ENCODE peak calls at places on chromosomes 1 and 21, in nine cellular contexts. N is CD4-positive, alpha-beta T cell; S is HFF-Myc; Q is fibroblast of pulmonary artery; R is CD8-positive, alpha-beta T cell; L is heart left ventricle; T is AG10803; P is neural crest cell; Y is pancreas. V is an unnamed sample.
A peak's percentile ranks its signal among the peaks of the same experiment; 100 is the strongest.

GRCh38 chr21:32770514-32771133 is 931 bp downstream of the PAXBP1 start:
- DNase-seq in Q (peak; percentile 13), S (no peak), T (peak; percentile 17), R (no peak), L (no peak), P (no peak), Y (no peak), N (no peak), V (no peak)

GRCh38 chr1:183932412-183932811 is 105.1 kb downstream of the COLGALT2 start:
- DNase-seq in T (peak; percentile 81), Q (peak; percentile 89), S (no peak), N (no peak), P (no peak), Y (peak; percentile 38), R (no peak), L (peak; percentile 92), V (no peak)

GRCh38 chr1:59434336-59434735 is 137.4 kb downstream of the FGGY start:
- DNase-seq in Q (no peak), L (no peak), S (no peak), R (no peak), T (peak; percentile 84), P (no peak), Y (no peak), N (no peak), V (no peak)

GRCh38 chr1:227317541-227318002 is 720 bp downstream of the CDC42BPA start:
- DNase-seq in R (no peak), L (peak; percentile 47), P (peak; percentile 64), S (no peak), Y (no peak), T (peak; percentile 60), Q (peak; percentile 80), N (no peak), V (peak; percentile 77)

GRCh38 chr1:65235867-65236805 is 73.2 kb upstream of the DNAJC6 start:
- DNase-seq in N (no peak), R (no peak), Y (no peak), S (no peak), P (no peak), T (peak; percentile 50), L (no peak), Q (peak; percentile 65), V (no peak)

GRCh38 chr1:78831731-78832360 is 174.7 kb downstream of the ADGRL4 start:
- DNase-seq in Y (no peak), N (no peak), T (peak; percentile 95), S (peak; percentile 97), L (no peak), P (no peak), Q (peak; percentile 90), R (no peak), V (no peak)

GRCh38 chr1:205578780-205579571 is 52.8 kb downstream of the ELK4 start:
- DNase-seq in S (no peak), Y (no peak), T (no peak), N (no peak), R (no peak), Q (no peak), L (no peak), P (no peak), V (no peak)

GRCh38 chr21:41871302-41872030 is 7.7 kb downstream of the PRDM15 start:
- DNase-seq in Q (no peak), R (no peak), S (no peak), Y (no peak), L (no peak), P (no peak), N (no peak), T (no peak), V (no peak)

GRCh38 chr1:169143351-169143750 is 36.9 kb downstream of the ATP1B1 start:
- DNase-seq in T (no peak), R (no peak), Y (no peak), L (no peak), P (no peak), N (no peak), S (no peak), Q (no peak), V (no peak)

GRCh38 chr1:91881280-91881679 is 4.7 kb downstream of the TGFBR3 start:
- DNase-seq in L (no peak), T (no peak), R (no peak), S (no peak), N (no peak), Y (no peak), Q (no peak), P (no peak), V (no peak)

GRCh38 chr1:152167835-152168534 is 9.0 kb upstream of the RPTN start:
- DNase-seq in Y (no peak), R (no peak), Q (peak; percentile 59), N (no peak), S (peak; percentile 54), L (no peak), P (no peak), T (peak; percentile 97), V (no peak)

GRCh38 chr1:12409676-12410075 is 179.8 kb downstream of the VPS13D start:
- DNase-seq in Y (no peak), N (no peak), P (no peak), L (no peak), R (no peak), Q (no peak), T (no peak), S (no peak), V (no peak)

GRCh38 chr1:229006121-229006870 is 264.6 kb upstream of the RAB4A start:
- DNase-seq in L (no peak), R (no peak), Q (peak; percentile 37), T (no peak), P (no peak), Y (no peak), S (no peak), N (no peak), V (no peak)

GRCh38 chr1:8182034-8182761 is 135.7 kb upstream of the SLC45A1 start:
- DNase-seq in T (peak; percentile 26), P (no peak), S (no peak), Q (peak; percentile 96), L (no peak), Y (peak; percentile 77), R (no peak), N (no peak), V (no peak)

GRCh38 chr1:26295194-26296138 is 11.0 kb downstream of the UBXN11 start:
- DNase-seq in P (no peak), S (no peak), T (no peak), Q (no peak), R (no peak), L (no peak), Y (no peak), N (no peak), V (no peak)

GRCh38 chr1:16338961-16339360 is 13.3 kb downstream of the FBXO42 start:
- DNase-seq in Q (no peak), S (no peak), L (no peak), T (no peak), N (no peak), Y (no peak), R (no peak), P (no peak), V (no peak)

GRCh38 chr1:16340673-16341072 is 11.6 kb downstream of the FBXO42 start:
- DNase-seq in L (no peak), P (no peak), S (no peak), Q (no peak), R (no peak), Y (no peak), T (no peak), N (no peak), V (no peak)

DNA sequence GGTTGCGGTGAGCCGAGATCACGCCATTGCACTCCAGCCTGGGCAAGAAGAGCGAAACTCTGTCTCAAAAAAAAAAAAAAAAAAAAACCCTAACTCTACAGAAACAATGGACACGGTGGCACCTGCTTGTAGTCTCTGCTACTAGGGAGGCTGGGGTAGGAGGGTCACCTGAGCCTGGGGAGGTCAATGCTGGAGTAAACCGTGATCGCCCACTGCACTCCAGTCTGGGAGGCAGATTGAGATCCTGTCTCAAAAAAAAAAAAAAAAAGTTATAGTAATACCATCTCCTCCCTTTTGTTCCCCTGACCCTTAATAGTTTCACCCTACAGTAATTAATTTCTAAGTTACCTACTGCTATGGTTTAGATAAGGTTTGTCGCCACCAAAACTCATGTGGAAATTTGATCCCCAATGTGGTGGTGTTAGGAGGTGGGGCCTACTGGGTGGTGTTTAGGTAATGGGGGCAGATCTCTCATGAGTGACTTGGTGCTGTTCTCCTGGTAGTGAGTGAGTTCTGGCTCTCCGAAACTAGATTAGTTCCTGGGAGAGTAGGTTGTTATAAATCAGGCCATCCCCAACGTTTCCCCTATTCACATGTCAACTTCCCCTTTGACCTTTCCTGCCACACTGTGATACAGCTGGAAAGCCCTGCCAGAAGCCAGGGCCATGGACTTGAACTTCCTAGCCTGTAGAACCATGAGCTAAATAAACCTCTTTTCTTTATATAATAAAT is 9.8 kb downstream of the FBXO42 start:
- DNase-seq in Y (no peak), T (no peak), R (no peak), L (no peak), S (no peak), P (no peak), Q (no peak), N (no peak), V (no peak)
- TF ChIP-seq CTCF in Y (no peak), T (no peak), R (no peak), L (no peak), S (no peak), P (no peak), Q (no peak), N (no peak), V (no peak)

DNA sequence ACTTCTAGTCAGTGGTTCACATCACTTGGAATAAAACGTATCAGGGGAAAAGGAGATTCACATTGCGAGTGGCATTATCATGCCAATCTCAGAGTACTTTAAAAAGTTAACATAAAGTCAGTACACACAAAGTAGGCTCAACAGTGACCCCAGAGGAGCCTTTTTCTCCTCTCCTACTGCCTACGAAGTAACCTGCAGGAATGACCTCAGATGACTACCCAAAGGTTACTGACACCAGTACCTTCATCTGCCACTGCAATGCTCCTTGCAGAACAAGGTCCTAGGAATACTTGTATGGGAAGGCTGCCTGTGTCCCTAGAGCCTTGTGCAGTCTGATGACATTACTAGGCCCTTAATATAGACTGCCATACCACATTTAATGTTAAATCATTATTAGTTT is 389.8 kb upstream of the LYPLAL1 start:
- DNase-seq in N (no peak), L (no peak), P (no peak), S (no peak), Y (no peak), T (no peak), R (no peak), Q (no peak), V (no peak)
- TF ChIP-seq CTCF in N (no peak), L (no peak), P (no peak), S (no peak), Y (no peak), T (no peak), R (no peak), Q (no peak), V (no peak)

GRCh38 chr1:1361982-1362423 is 3.6 kb upstream of the MXRA8 start:
- DNase-seq in S (no peak), Y (peak; percentile 20), P (no peak), N (no peak), T (peak; percentile 90), R (no peak), Q (peak; percentile 79), L (peak; percentile 67), V (peak; percentile 21)
- TF ChIP-seq CTCF in S (peak; percentile 15), Y (no peak), P (no peak), N (no peak), T (peak; percentile 61), R (no peak), Q (peak; percentile 7), L (no peak), V (no peak)

DNA sequence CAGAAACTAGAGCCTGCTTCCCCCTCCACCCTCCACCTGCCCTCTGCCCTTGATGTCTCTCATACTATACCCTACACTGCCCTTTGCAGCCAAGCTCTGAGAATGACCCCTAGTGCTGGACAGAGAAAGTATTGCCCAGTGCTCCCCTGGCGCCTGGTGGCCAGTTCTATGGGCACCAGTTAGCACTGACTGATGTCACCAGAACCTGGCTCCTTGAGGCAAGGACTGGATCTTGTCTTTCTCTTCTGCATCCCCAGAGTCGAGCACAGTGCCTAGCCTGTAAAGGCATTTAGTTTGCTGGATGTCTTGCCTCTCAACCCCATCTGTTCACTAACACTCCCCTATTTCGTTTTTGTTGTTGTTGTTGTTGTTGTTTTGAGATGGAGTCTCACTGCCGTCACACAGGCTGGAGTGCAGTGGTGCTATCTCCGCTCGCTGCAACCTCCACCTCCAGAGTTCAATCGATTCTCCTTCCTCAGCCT is 5.9 kb downstream of the PHLDA3 start:
- DNase-seq in R (no peak), Y (no peak), L (no peak), N (no peak), T (peak; percentile 38), S (no peak), P (no peak), Q (no peak), V (no peak)
- TF ChIP-seq CTCF in R (no peak), Y (no peak), L (no peak), N (no peak), T (peak; percentile 45), S (peak; percentile 23), P (peak; percentile 25), Q (peak; percentile 34), V (no peak)

V was measured in glutamatergic neuron.